ENCODE peak calls at places on chromosomes 5 and 9, in seven cellular contexts. H, L, E, A, U, C and P are unnamed samples.

GRCh38 chr5:168784449-168784848 is 205.3 kb upstream of the PANK3 start:
- DNase-seq in H (no peak), L (no peak), E (no peak), A (no peak), U (no peak), C (no peak), P (no peak)

GRCh38 chr9:93807166-93808013 is 147.8 kb downstream of the BARX1 start:
- DNase-seq in H (no peak), L (no peak), E (no peak), A (peak), U (no peak), C (no peak), P (no peak)

GRCh38 chr5:180633283-180634177 is 15.9 kb downstream of the FLT4 start:
- DNase-seq in H (no peak), L (no peak), E (no peak), A (no peak), U (no peak), C (no peak), P (no peak)

GRCh38 chr5:147427784-147428401 is 82.0 kb downstream of the DPYSL3 start:
- DNase-seq in H (no peak), L (no peak), E (no peak), A (no peak), U (peak), C (no peak), P (no peak)

GRCh38 chr5:146758076-146758475 is 120.5 kb downstream of the PPP2R2B start:
- DNase-seq in H (no peak), L (no peak), E (no peak), A (no peak), U (no peak), C (no peak), P (no peak)

GRCh38 chr9:96496368-96497116 is 46.6 kb downstream of the HABP4 start:
- DNase-seq in H (no peak), L (no peak), E (no peak), A (no peak), U (no peak), C (no peak), P (no peak)

GRCh38 chr5:38790891-38791290 is 54.9 kb upstream of the OSMR start:
- DNase-seq in H (peak), L (no peak), E (no peak), A (no peak), U (no peak), C (no peak), P (no peak)

GRCh38 chr5:124744170-124744911 is 2.1 kb downstream of the ZNF608 start:
- DNase-seq in H (peak), L (peak), E (no peak), A (no peak), U (peak), C (no peak), P (no peak)

GRCh38 chr9:71355884-71356283 is 234.5 kb upstream of the TRPM3 start:
- DNase-seq in H (no peak), L (no peak), E (no peak), A (no peak), U (no peak), C (peak), P (no peak)

GRCh38 chr5:34415559-34416198 is 240.4 kb upstream of the RAI14 start:
- DNase-seq in H (peak), L (no peak), E (no peak), A (peak), U (no peak), C (no peak), P (peak)

GRCh38 chr9:89687216-89687615 is 82.4 kb downstream of the GADD45G start:
- DNase-seq in H (no peak), L (no peak), E (no peak), A (no peak), U (no peak), C (no peak), P (no peak)

GRCh38 chr9:72363226-72363625 is 1.8 kb downstream of the ZFAND5 start:
- DNase-seq in H (no peak), L (no peak), E (no peak), A (no peak), U (no peak), C (no peak), P (no peak)

DNA sequence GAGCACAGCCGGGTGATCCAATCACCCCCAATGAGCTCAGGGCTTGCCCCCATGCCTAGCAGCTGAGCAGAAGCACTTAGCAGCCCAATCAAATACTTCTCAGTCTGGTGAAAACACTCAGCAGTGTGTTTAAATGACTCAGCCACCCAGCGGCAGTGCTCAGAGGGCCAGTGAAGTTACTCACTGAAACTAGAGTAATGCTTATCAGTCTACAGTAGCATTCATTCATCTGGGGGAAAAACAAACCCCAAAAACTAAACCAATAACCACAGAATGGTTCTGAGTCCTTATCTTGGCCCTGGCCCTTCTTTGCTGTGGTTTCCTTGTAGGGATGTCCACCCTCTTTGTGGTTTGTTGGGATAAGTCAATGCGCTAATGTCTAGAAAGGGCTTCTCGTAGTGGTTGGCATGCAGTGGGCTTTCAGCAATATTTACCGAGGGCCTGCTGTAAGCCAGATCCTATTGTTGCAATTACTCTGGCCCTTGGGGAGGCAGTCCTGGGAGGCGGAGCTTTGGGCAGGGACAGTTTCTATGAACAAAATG is 43.2 kb downstream of the LHX2 start:
- DNase-seq in H (peak), L (no peak), E (peak), A (peak), U (no peak), C (peak), P (peak)
- TF ChIP-seq CTCF in H (no peak), L (no peak), E (no peak), A (no peak), U (no peak), C (no peak), P (peak)

DNA sequence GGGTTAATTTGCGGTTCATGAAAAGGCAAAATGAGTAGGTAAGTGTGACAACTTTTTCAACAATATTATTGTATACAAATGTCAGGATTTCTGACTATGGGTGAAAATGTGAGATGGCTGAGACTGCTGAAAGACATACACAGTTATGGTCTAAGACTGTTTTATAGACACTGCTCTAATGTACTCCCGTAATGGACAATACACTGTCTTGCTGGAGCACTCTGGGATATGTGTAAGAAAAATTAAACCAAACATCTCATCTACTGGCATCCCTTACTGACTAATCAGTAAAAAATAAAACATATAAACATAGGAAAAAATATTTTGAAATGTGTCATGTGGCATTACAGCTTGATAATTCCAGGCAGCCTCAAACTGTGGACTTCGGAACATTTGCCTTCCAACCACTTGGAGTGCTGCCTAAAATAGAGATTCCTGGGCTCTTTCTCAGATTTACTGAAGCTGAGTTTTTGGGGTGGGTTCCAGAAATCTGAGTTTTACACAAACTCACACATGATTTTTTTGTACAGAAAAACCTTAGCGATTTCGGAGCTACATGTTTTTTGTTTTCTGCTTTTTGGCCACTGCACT is 233.9 kb upstream of the TBCA start:
- DNase-seq in H (peak), L (no peak), E (no peak), A (no peak), U (no peak), C (no peak), P (peak)
- TF ChIP-seq CTCF in H (peak), L (no peak), E (no peak), A (no peak), U (no peak), C (no peak), P (peak)

GRCh38 chr5:2110137-2110933 is 227.6 kb upstream of the IRX4 start:
- DNase-seq in H (no peak), L (no peak), E (no peak), A (no peak), U (peak), C (no peak), P (no peak)
- TF ChIP-seq CTCF in H (no peak), L (no peak), E (no peak), A (no peak), U (no peak), C (no peak), P (no peak)

DNA sequence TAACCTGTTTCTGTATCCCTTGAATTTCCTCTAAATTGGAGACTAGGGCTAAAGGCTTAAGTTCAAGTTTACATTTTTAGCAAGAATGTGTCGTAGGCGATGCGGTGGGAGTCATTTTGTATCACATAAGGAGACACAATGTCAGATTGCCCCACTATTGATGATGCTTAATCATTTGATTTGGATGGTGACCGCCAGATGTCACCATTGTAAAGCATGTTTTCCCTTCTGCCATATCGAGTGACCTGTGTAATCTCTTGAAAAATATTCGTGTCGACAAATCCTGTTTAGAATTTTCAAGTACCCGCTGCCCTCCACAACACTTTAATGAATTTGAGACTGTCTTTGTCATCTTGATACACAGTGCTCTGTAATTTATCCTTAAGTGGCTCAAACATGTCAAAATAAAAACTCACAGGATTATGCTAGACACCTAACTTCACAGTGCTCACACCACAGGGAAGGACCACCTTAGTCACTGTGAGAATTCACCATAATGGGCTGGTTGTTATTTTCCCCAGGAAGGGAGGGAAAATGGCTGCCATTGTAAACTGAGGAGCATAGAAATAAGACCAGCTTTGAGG is 34.5 kb upstream of the SLC46A2 start:
- DNase-seq in H (peak), L (no peak), E (peak), A (peak), U (no peak), C (no peak), P (peak)
- TF ChIP-seq CTCF in H (peak), L (no peak), E (peak), A (no peak), U (no peak), C (no peak), P (peak)

DNA sequence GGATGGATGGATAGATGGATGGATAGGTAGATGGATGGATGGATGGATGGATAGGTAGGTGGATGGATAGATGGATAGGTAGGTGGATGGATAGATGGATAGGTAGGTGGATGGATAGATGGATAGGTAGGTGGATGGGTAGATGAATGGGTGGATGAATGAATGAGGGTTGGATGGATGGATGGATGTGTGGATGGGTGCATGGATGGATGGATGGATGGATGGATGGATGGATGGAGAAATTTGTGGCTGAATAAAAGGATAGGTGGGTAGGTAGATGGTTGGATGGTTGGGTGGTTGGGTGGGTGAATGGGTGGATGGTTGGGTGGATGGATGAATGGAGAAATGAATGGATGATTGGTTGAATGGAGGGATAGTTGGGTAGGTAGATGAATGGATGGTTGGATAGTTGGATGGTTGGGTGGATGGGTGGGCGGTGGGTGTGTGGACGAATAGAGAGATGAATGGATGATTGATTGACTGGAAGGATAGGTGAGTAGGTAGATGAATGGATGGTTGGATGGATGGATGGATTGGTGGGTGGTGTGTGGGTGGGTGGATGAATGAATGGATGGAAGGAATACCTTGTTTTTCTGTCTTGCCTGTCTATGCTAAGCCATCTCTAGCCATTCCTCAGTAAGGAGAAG is 71.0 kb upstream of the ASS1 start:
- DNase-seq in H (no peak), L (no peak), E (no peak), A (no peak), U (no peak), C (no peak), P (no peak)
- TF ChIP-seq CTCF in H (no peak), L (no peak), E (no peak), A (no peak), U (no peak), C (no peak), P (no peak)

DNA sequence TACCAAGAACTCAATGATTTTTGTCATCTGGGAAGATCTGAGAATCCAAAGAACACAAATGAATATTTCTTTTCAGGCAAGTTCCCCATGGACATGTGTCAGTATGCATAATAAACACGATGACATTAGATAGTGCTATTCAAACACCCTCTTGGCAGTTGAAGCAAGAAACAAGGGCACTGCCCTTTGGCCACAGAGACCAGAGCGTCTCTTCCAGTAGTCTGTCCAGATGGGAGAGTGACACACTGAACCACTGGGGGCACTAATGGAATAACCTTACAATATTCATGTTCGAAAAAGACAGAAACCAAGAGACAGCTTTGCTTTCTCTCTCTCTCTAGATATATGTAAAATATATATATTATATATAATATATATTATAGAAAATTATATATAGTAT is 301.9 kb downstream of the CTNND2 start:
- DNase-seq in H (no peak), L (no peak), E (no peak), A (no peak), U (no peak), C (no peak), P (no peak)
- TF ChIP-seq CTCF in H (no peak), L (no peak), E (no peak), A (no peak), U (no peak), C (no peak), P (no peak)

GRCh38 chr5:120576588-120576987 is 112.5 kb downstream of the PRR16 start:
- DNase-seq in H (no peak), L (no peak), E (no peak), A (no peak), U (no peak), C (no peak), P (no peak)
- TF ChIP-seq CTCF in H (no peak), L (no peak), E (no peak), A (no peak), U (no peak), C (no peak), P (no peak)

GRCh38 chr5:78221964-78222451 is 72.5 kb downstream of the AP3B1 start:
- DNase-seq in H (no peak), L (no peak), E (no peak), A (peak), U (no peak), C (peak), P (peak)
- TF ChIP-seq CTCF in H (peak), L (no peak), E (no peak), A (peak), U (no peak), C (no peak), P (peak)